ENCODE peak calls at places on chromosomes 5 and 9, in six cellular contexts. Y, Q, B, X, P and U are unnamed samples.

GRCh38 chr9:137273616-137274320 is 3.8 kb upstream of the TOR4A start:
- DNase-seq in Y (peak; percentile 28), P (no peak), Q (no peak), X (no peak), B (no peak), U (no peak)

GRCh38 chr5:138366556-138367382 is 14.3 kb downstream of the KDM3B start:
- DNase-seq in B (no peak), Y (no peak), P (no peak), Q (no peak), X (peak; percentile 15), U (no peak)

GRCh38 chr9:30944233-30944585 is 1440.2 kb upstream of the ACO1 start:
- DNase-seq in Q (no peak), P (no peak), X (no peak), B (no peak), Y (no peak), U (no peak)

GRCh38 chr5:126594676-126595485 is at the start of gene ALDH7A1:
- DNase-seq in Y (peak; percentile 99), B (peak; percentile 88), X (peak; percentile 94), P (peak; percentile 90), Q (no peak), U (peak; percentile 99)

GRCh38 chr9:37676411-37676830 is 25.7 kb downstream of the FRMPD1 start:
- DNase-seq in Q (no peak), B (no peak), P (peak; percentile 8), Y (no peak), X (no peak), U (no peak)

GRCh38 chr5:72760259-72760658 is 56.2 kb upstream of the TNPO1 start:
- DNase-seq in B (no peak), X (peak; percentile 11), Y (no peak), P (no peak), Q (peak; percentile 53), U (no peak)

GRCh38 chr5:96734871-96735325 is 72.7 kb downstream of the CAST start:
- DNase-seq in X (no peak), Q (peak; percentile 42), Y (no peak), P (no peak), B (no peak), U (no peak)

GRCh38 chr5:24864244-24864643 is 219.5 kb upstream of the CDH10 start:
- DNase-seq in B (no peak), X (no peak), Y (no peak), P (no peak), Q (no peak), U (no peak)

GRCh38 chr9:99272866-99273265 is 50.8 kb downstream of the SEC61B start:
- DNase-seq in Q (no peak), P (no peak), Y (no peak), X (no peak), B (no peak), U (no peak)
- H2BK15ac ChIP-seq in Q (no peak overlapping the region), P (no peak overlapping the region), Y (no peak overlapping the region), X (no peak overlapping the region), B (no peak overlapping the region), U (no peak overlapping the region)

DNA sequence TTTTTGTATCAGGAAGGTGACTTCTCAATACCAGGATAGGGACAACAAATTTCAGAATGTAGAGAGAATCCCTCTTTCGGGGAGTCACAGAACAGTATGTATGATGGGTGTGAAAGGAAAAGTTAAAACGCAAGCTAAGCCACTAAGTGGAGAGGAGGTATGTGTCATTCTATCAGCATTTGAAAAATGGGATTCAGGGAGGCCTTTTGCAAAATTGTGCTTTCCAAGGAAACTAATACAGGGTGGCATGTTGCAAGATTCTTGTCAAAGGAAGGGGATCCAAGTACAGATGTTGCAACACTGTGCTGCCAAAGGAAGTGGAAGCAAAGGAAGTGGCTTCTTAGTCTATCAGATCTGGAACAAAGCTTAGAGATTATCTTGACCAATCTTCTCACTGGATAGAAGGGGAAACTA is 12.6 kb upstream of the TNIP1 start:
- DNase-seq in X (peak; percentile 99), Q (peak; percentile 94), P (no peak), Y (no peak), B (no peak), U (peak; percentile 83)
- H3K9ac ChIP-seq in X (peak overlapping the region; percentile 75), Q (peak overlapping the region; percentile 41), P (no peak overlapping the region), Y (no peak overlapping the region), B (no peak overlapping the region), U (no peak overlapping the region)

GRCh38 chr9:114930063-114930812 is at the start of gene TNFSF8:
- DNase-seq in X (no peak), B (no peak), P (no peak), Y (no peak), Q (no peak), U (no peak)
- H4K8ac ChIP-seq in X (no peak within 1 kb of the TSS), B (no peak within 1 kb of the TSS), P (no peak within 1 kb of the TSS), Y (no peak within 1 kb of the TSS), Q (no peak within 1 kb of the TSS), U (no peak within 1 kb of the TSS)

DNA sequence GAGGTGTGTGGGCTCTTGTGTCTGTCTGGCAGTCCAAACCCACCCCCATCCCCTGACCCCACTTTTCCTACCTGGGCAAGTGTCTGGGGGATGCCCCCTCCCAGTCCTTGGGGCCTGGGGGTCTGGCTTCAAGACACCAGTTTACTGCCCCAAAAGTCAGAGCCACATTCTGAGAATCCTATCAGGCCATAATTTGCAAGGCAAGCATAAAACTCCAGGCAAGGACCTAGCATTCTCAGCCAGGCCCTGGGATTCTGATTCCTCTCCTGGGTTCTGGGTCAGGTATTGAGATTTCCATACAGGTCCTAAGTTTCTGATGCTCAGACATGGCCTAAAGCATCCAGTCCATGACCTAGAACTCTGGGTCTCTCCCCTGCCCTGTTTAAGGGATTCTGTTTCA is 33.3 kb downstream of the CXXC5 start:
- DNase-seq in Y (no peak), P (no peak), X (no peak), Q (no peak), B (no peak), U (no peak)
- H2BK15ac ChIP-seq in Y (no peak overlapping the region), P (no peak overlapping the region), X (no peak overlapping the region), Q (no peak overlapping the region), B (no peak overlapping the region), U (no peak overlapping the region)

DNA sequence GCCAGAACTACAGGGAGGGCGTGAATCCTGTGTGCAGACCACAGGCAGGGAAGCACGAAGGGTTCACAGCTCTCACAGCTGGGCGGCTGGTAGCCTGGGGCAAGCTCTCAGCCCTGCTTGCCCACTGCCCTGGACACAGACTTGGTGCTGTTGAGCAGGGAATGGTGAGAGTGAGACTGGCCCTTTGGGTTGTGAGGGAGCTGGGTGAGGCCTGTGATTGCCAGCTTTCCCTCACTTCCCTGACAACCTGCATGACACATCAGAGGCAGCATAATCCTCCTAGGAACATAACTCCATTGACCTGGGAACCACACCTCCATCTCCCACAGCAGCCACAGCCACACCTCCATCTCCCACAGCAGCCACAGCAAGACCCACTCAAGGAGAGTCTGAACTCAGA is 60.5 kb upstream of the PRSS3 start:
- DNase-seq in B (no peak), X (no peak), Q (no peak), P (no peak), Y (no peak), U (no peak)
- H3K9ac ChIP-seq in B (no peak overlapping the region), X (no peak overlapping the region), Q (no peak overlapping the region), P (peak overlapping the region; percentile 70), Y (no peak overlapping the region), U (no peak overlapping the region)

DNA sequence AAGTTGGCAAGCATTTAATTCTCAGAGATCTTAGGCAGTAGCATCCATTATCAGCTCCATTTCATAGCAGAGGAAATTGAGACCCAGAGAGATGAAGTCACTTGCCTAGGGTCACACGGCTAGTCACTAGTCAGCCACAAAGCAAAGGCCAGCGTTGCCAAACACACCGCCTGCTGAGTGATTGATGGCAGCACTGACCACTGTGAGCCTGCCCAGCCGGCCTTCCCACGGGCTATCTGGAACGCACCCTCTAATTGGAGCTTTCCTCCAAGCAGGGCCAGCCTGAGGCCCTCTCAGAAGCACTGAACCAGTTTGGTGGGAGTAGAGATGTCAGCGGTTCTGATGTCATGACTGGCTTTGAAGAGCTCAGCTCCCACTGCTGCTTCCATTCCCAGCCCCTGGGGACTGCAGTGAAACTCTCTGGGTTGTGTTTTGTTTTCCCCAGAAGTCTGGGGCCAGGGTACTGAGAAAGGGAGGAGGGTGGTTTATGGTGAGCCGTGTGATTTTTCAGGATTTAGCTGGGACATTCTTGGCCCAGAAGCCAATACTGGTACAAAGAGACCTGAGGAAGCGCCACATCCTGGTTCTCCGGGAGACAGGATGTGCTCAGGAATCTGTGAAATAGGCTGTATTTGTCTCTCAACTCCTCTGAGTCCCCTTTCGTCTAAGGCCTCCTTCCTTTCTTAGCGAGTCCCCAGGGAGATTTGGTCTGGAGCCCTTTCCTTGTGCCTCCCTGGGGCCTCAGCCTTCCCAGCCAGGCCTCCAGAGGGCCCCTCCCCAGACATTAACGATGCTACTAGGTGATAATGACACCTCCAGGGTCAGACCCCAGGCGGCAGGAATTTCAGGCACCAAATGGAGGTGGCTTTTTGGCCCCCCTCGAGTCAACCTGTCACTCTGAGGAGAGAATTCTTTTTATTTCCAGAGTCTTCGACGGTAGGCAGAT is 44.5 kb downstream of the SPRY4 start:
- DNase-seq in Q (peak; percentile 79), X (peak; percentile 98), P (peak; percentile 67), B (peak; percentile 77), Y (peak; percentile 96), U (peak; percentile 99)
- H4K8ac ChIP-seq in Q (peak overlapping the region; percentile 32), X (peak overlapping the region; percentile 92), P (no peak overlapping the region), B (no peak overlapping the region), Y (no peak overlapping the region), U (peak overlapping the region; percentile 59)

GRCh38 chr9:20914556-20914955 is 116.9 kb downstream of the HACD4 start:
- DNase-seq in Y (no peak), P (no peak), Q (no peak), X (no peak), B (no peak), U (no peak)
- H2BK15ac ChIP-seq in Y (no peak overlapping the region), P (no peak overlapping the region), Q (no peak overlapping the region), X (no peak overlapping the region), B (no peak overlapping the region), U (no peak overlapping the region)